ENCODE peak calls at places on chromosomes 1 and 21, in six cellular contexts. G, L, P, W, B and C are unnamed samples.

GRCh38 chr1:155050560-155051341 is at the start of gene ADAM15:
- DNase-seq in P (peak; percentile 94), B (peak; percentile 88), L (peak; percentile 85), W (peak; percentile 91), G (peak; percentile 73), C (peak; percentile 72)

GRCh38 chr1:212463565-212464270 is 31.0 kb downstream of the NENF start:
- DNase-seq in G (no peak), P (no peak), B (no peak), W (no peak), L (no peak), C (no peak)

GRCh38 chr1:44031051-44031899 is at the start of gene SLC6A9:
- DNase-seq in W (peak; percentile 84), L (peak; percentile 88), P (no peak), G (peak; percentile 67), B (peak; percentile 71), C (peak; percentile 61)

GRCh38 chr1:66626261-66626660 is 92.3 kb downstream of the SGIP1 start:
- DNase-seq in W (no peak), P (no peak), L (no peak), G (no peak), B (no peak), C (no peak)

GRCh38 chr21:39518055-39518844 is 66.5 kb downstream of the SH3BGR start:
- DNase-seq in W (peak; percentile 82), G (peak; percentile 32), P (peak; percentile 93), B (peak; percentile 53), L (peak; percentile 89), C (peak; percentile 62)

GRCh38 chr1:226738995-226739695 is at the start of gene ITPKB:
- DNase-seq in W (no peak), L (peak; percentile 63), P (peak; percentile 91), G (peak; percentile 60), B (peak; percentile 72), C (peak; percentile 75)

GRCh38 chr1:172867216-172867828 is 183.4 kb downstream of the TNFSF18 start:
- DNase-seq in P (no peak), G (no peak), L (no peak), B (no peak), W (no peak), C (no peak)

GRCh38 chr1:8439015-8439702 is 121.2 kb downstream of the SLC45A1 start:
- DNase-seq in P (peak; percentile 92), B (peak; percentile 94), W (peak; percentile 82), L (peak; percentile 95), G (peak; percentile 62), C (no peak)

GRCh38 chr1:15975805-15976680 is at the start of gene ZBTB17:
- DNase-seq in W (peak; percentile 98), B (peak; percentile 99), P (peak; percentile 98), G (peak; percentile 87), L (peak; percentile 96), C (peak; percentile 94)

GRCh38 chr1:180181048-180181447 is 26.4 kb downstream of the QSOX1 start:
- DNase-seq in G (no peak), L (peak; percentile 17), P (peak; percentile 72), W (peak; percentile 68), B (peak; percentile 39), C (peak; percentile 41)

GRCh38 chr1:55443175-55443933 is 228.2 kb upstream of the USP24 start:
- DNase-seq in G (peak; percentile 25), B (peak; percentile 99), P (no peak), W (peak; percentile 40), L (no peak), C (no peak)

GRCh38 chr21:29351691-29352090 is 53.0 kb downstream of the BACH1 start:
- DNase-seq in W (no peak), P (no peak), L (no peak), G (no peak), B (peak; percentile 66), C (no peak)

GRCh38 chr1:7491818-7492173 is 279.3 kb upstream of the VAMP3 start:
- DNase-seq in L (peak; percentile 12), G (no peak), P (no peak), W (no peak), B (no peak), C (no peak)

GRCh38 chr1:117541003-117541402 is 64.8 kb upstream of the TENT5C start:
- DNase-seq in G (no peak), B (peak; percentile 26), P (no peak), L (no peak), W (no peak), C (no peak)

GRCh38 chr1:30890502-30891222 is 17.9 kb downstream of the SDC3 start:
- DNase-seq in G (no peak), B (no peak), W (no peak), L (no peak), P (no peak), C (no peak)
- H3K4me1 ChIP-seq in G (no peaks in the 10 kb centered on the region), B (peaks cover 19% of the 10 kb centered on the region), W (peaks cover 51% of the 10 kb centered on the region), L (no peaks in the 10 kb centered on the region), P (peaks cover 19% of the 10 kb centered on the region), C (no peaks in the 10 kb centered on the region)

DNA sequence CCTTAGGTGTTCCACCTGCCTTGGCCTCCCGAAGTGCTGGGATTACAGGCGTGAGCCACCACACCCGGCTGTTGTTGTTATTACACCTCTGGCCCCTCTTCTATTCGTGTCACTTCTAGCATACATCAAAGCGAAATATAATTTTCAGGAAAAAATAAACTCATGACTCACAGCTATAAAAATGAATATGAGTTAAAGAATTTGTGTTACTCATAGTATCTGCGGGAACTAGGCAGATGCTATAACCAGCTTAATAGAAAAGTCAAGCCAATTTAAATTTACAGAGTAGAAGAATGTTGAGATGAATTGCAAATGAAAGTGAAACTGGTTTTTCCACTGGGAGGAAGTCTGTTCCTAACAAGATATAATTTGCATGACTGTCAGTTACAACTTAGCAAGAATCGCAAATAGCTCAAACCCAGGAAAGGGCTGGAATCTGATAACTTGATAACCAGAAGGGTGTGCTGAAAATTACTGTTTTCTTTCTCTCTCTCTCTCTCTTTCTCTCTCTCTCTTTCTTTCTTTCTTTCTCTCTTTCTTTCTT is 11.2 kb downstream of the OR2W3 start:
- DNase-seq in P (no peak), L (peak; percentile 64), G (peak; percentile 80), W (peak; percentile 69), B (peak; percentile 9), C (no peak)
- H3K4me3 ChIP-seq in P (no peak overlapping the region), L (no peak overlapping the region), G (peak overlapping the region; percentile 23), W (peak overlapping the region; percentile 7), B (no peak overlapping the region), C (no peak overlapping the region)

GRCh38 chr1:40618108-40618507 is 47.4 kb downstream of the RIMS3 start:
- DNase-seq in P (no peak), L (no peak), G (no peak), W (no peak), B (no peak), C (no peak)

GRCh38 chr1:40610156-40610555 is 55.3 kb downstream of the RIMS3 start:
- DNase-seq in P (no peak), W (no peak), L (no peak), G (no peak), B (no peak), C (no peak)

GRCh38 chr1:40606978-40607377 is 58.5 kb downstream of the RIMS3 start:
- DNase-seq in L (no peak), P (no peak), B (no peak), W (no peak), G (no peak), C (no peak)

GRCh38 chr1:40607921-40608320 is 57.6 kb downstream of the RIMS3 start:
- DNase-seq in W (no peak), G (no peak), B (no peak), L (no peak), P (no peak), C (no peak)

GRCh38 chr1:40612345-40612831 is 53.1 kb downstream of the RIMS3 start:
- DNase-seq in P (peak; percentile 93), W (peak; percentile 83), L (peak; percentile 81), B (peak; percentile 74), G (peak; percentile 68), C (peak; percentile 73)
- H3K4me2 ChIP-seq in P (no peak overlapping the region), W (no peak overlapping the region), L (no peak overlapping the region), B (no peak overlapping the region), G (peak overlapping the region; percentile 72), C (no peak overlapping the region)

GRCh38 chr1:162299018-162299417 is 77.6 kb downstream of the SPATA46 start:
- DNase-seq in G (no peak), L (no peak), P (no peak), W (no peak), B (peak; percentile 20), C (no peak)
- H3K4me1 ChIP-seq in G (peaks cover 21% of the 10 kb centered on the region), L (peaks cover 7% of the 10 kb centered on the region), P (no peaks in the 10 kb centered on the region), W (no peaks in the 10 kb centered on the region), B (no peaks in the 10 kb centered on the region), C (no peaks in the 10 kb centered on the region)